ENCODE peak calls at places on chromosome X, in nine cellular contexts. One of them, this sample, is unnamed.

GRCh38 chrX:69538321-69538876 is 34.3 kb downstream of the NALF2 start:
- DNase-seq in stimulated activated CD4-positive, alpha-beta T cell treated with anti-CD3 and anti-CD28 coated beads, Interleukin-15, amount 100 ng/mL, for 24 hours: peak
- DNase-seq in GM18507: peak
- DNase-seq in HS-5: no peak
- DNase-seq in NCI-H446: no peak
- DNase-seq in neural progenitor cell: peak
- DNase-seq in naive thymus-derived CD8-positive, alpha-beta T cell: peak
- DNase-seq in AG04450: peak
- DNase-seq in T follicular helper cell: peak
- DNase-seq in this sample: peak

GRCh38 chrX:13515181-13515930 is 54.0 kb upstream of the EGFL6 start:
- DNase-seq in GM18507: no peak
- DNase-seq in NCI-H446: no peak
- DNase-seq in naive thymus-derived CD8-positive, alpha-beta T cell: no peak
- DNase-seq in T follicular helper cell: no peak
- DNase-seq in AG04450: no peak
- DNase-seq in neural progenitor cell: no peak
- DNase-seq in HS-5: no peak
- DNase-seq in stimulated activated CD4-positive, alpha-beta T cell treated with anti-CD3 and anti-CD28 coated beads, Interleukin-15, amount 100 ng/mL, for 24 hours: no peak
- DNase-seq in this sample: no peak

GRCh38 chrX:133214316-133214715 is 3.8 kb downstream of the TFDP3 start:
- DNase-seq in GM18507: no peak
- DNase-seq in neural progenitor cell: no peak
- DNase-seq in AG04450: no peak
- DNase-seq in NCI-H446: no peak
- DNase-seq in stimulated activated CD4-positive, alpha-beta T cell treated with anti-CD3 and anti-CD28 coated beads, Interleukin-15, amount 100 ng/mL, for 24 hours: no peak
- DNase-seq in HS-5: no peak
- DNase-seq in T follicular helper cell: no peak
- DNase-seq in naive thymus-derived CD8-positive, alpha-beta T cell: no peak
- DNase-seq in this sample: no peak

GRCh38 chrX:288561-288991 is 7.4 kb downstream of the PLCXD1 start:
- DNase-seq in HS-5: no peak
- DNase-seq in naive thymus-derived CD8-positive, alpha-beta T cell: no peak
- DNase-seq in AG04450: no peak
- DNase-seq in NCI-H446: no peak
- DNase-seq in neural progenitor cell: no peak
- DNase-seq in GM18507: no peak
- DNase-seq in T follicular helper cell: no peak
- DNase-seq in stimulated activated CD4-positive, alpha-beta T cell treated with anti-CD3 and anti-CD28 coated beads, Interleukin-15, amount 100 ng/mL, for 24 hours: no peak
- DNase-seq in this sample: no peak

GRCh38 chrX:43269201-43269600 is 386.9 kb upstream of the MAOA start:
- DNase-seq in HS-5: peak
- DNase-seq in AG04450: no peak
- DNase-seq in T follicular helper cell: no peak
- DNase-seq in naive thymus-derived CD8-positive, alpha-beta T cell: no peak
- DNase-seq in NCI-H446: no peak
- DNase-seq in GM18507: no peak
- DNase-seq in neural progenitor cell: no peak
- DNase-seq in stimulated activated CD4-positive, alpha-beta T cell treated with anti-CD3 and anti-CD28 coated beads, Interleukin-15, amount 100 ng/mL, for 24 hours: no peak
- DNase-seq in this sample: no peak

GRCh38 chrX:68867458-68868166 is 38.8 kb downstream of the EFNB1 start:
- DNase-seq in AG04450: no peak
- DNase-seq in GM18507: no peak
- DNase-seq in stimulated activated CD4-positive, alpha-beta T cell treated with anti-CD3 and anti-CD28 coated beads, Interleukin-15, amount 100 ng/mL, for 24 hours: no peak
- DNase-seq in T follicular helper cell: no peak
- DNase-seq in NCI-H446: no peak
- DNase-seq in naive thymus-derived CD8-positive, alpha-beta T cell: no peak
- DNase-seq in HS-5: no peak
- DNase-seq in neural progenitor cell: no peak
- DNase-seq in this sample: no peak

GRCh38 chrX:63735882-63736281 is 49.1 kb downstream of the ARHGEF9 start:
- DNase-seq in stimulated activated CD4-positive, alpha-beta T cell treated with anti-CD3 and anti-CD28 coated beads, Interleukin-15, amount 100 ng/mL, for 24 hours: no peak
- DNase-seq in naive thymus-derived CD8-positive, alpha-beta T cell: no peak
- DNase-seq in HS-5: no peak
- DNase-seq in T follicular helper cell: no peak
- DNase-seq in neural progenitor cell: no peak
- DNase-seq in GM18507: no peak
- DNase-seq in NCI-H446: no peak
- DNase-seq in AG04450: no peak
- DNase-seq in this sample: no peak

GRCh38 chrX:106726485-106727437 is at the start of gene RNF128:
- DNase-seq in naive thymus-derived CD8-positive, alpha-beta T cell: no peak
- DNase-seq in HS-5: no peak
- DNase-seq in AG04450: no peak
- DNase-seq in GM18507: no peak
- DNase-seq in NCI-H446: no peak
- DNase-seq in neural progenitor cell: peak
- DNase-seq in T follicular helper cell: peak
- DNase-seq in stimulated activated CD4-positive, alpha-beta T cell treated with anti-CD3 and anti-CD28 coated beads, Interleukin-15, amount 100 ng/mL, for 24 hours: peak
- DNase-seq in this sample: peak

GRCh38 chrX:38061335-38061734 is 55.0 kb downstream of the SYTL5 start:
- DNase-seq in NCI-H446: no peak
- DNase-seq in T follicular helper cell: no peak
- DNase-seq in neural progenitor cell: no peak
- DNase-seq in GM18507: no peak
- DNase-seq in stimulated activated CD4-positive, alpha-beta T cell treated with anti-CD3 and anti-CD28 coated beads, Interleukin-15, amount 100 ng/mL, for 24 hours: no peak
- DNase-seq in naive thymus-derived CD8-positive, alpha-beta T cell: no peak
- DNase-seq in HS-5: no peak
- DNase-seq in AG04450: no peak
- DNase-seq in this sample: no peak

GRCh38 chrX:122269243-122269781 is 914.8 kb upstream of the GRIA3 start:
- DNase-seq in GM18507: no peak
- DNase-seq in HS-5: peak
- DNase-seq in T follicular helper cell: no peak
- DNase-seq in AG04450: no peak
- DNase-seq in stimulated activated CD4-positive, alpha-beta T cell treated with anti-CD3 and anti-CD28 coated beads, Interleukin-15, amount 100 ng/mL, for 24 hours: no peak
- DNase-seq in neural progenitor cell: no peak
- DNase-seq in NCI-H446: no peak
- DNase-seq in naive thymus-derived CD8-positive, alpha-beta T cell: no peak
- DNase-seq in this sample: no peak